ENCODE peak calls at places on chromosomes 3 and 15, in eight cellular contexts. H is SJSA1, B is foreskin fibroblast, L is mammary epithelial cell, R is tibial artery, C is AG04450, A is colonic mucosa, M is IMR-90. V is an unnamed sample.
A peak's percentile ranks its signal among the peaks of the same experiment; 100 is the strongest.

GRCh38 chr3:143786229-143787199 is 61.8 kb downstream of the SLC9A9 start:
- DNase-seq in H (no peak), B (peak; percentile 62), L (no peak), R (peak; percentile 66), C (no peak), A (no peak), M (peak; percentile 17), V (no peak)

GRCh38 chr3:76132154-76132470 is 346.8 kb upstream of the ZNF717 start:
- DNase-seq in H (no peak), B (no peak), L (no peak), R (no peak), C (no peak), A (no peak), M (no peak), V (no peak)

GRCh38 chr3:28089527-28089897 is 151.9 kb upstream of the CMC1 start:
- DNase-seq in H (no peak), B (no peak), L (peak; percentile 1), R (no peak), C (no peak), A (no peak), M (no peak), V (no peak)

GRCh38 chr3:150970665-150971327 is 1.7 kb downstream of the CLRN1 start:
- DNase-seq in H (peak; percentile 49), B (peak; percentile 71), L (peak; percentile 15), R (no peak), C (peak; percentile 15), A (no peak), M (peak; percentile 69), V (peak; percentile 20)

GRCh38 chr15:98896802-98897732 is 110.5 kb downstream of the PGPEP1L start:
- DNase-seq in H (peak; percentile 86), B (peak; percentile 96), L (peak; percentile 100), R (no peak), C (peak; percentile 98), A (no peak), M (peak; percentile 100), V (peak; percentile 99)

GRCh38 chr15:81950841-81951414 is 94.9 kb downstream of the MEX3B start:
- DNase-seq in H (no peak), B (peak; percentile 8), L (no peak), R (no peak), C (no peak), A (no peak), M (peak; percentile 75), V (no peak)

GRCh38 chr3:58704745-58705144 is 38.2 kb upstream of the FAM3D start:
- DNase-seq in H (no peak), B (no peak), L (peak; percentile 35), R (no peak), C (no peak), A (no peak), M (no peak), V (no peak)

GRCh38 chr3:32685604-32686185 is 707 bp downstream of the CNOT10 start:
- DNase-seq in H (no peak), B (peak; percentile 37), L (peak; percentile 24), R (no peak), C (no peak), A (no peak), M (peak; percentile 13), V (no peak)

GRCh38 chr3:53129344-53129743 is 891 bp downstream of the RFT1 start:
- DNase-seq in H (no peak), B (no peak), L (no peak), R (no peak), C (no peak), A (no peak), M (no peak), V (no peak)

GRCh38 chr15:35728176-35728938 is 182.4 kb upstream of the DPH6 start:
- DNase-seq in H (no peak), B (no peak), L (no peak), R (no peak), C (no peak), A (no peak), M (no peak), V (no peak)
- H3K4me3 ChIP-seq in H (no peak overlapping the region), B (no peak overlapping the region), L (no peak overlapping the region), R (no peak overlapping the region), C (no peak overlapping the region), A (no peak overlapping the region), M (no peak overlapping the region), V (no peak overlapping the region)

GRCh38 chr15:52787549-52788098 is 2.5 kb downstream of the ONECUT1 start:
- DNase-seq in H (no peak), B (no peak), L (no peak), R (no peak), C (no peak), A (no peak), M (no peak), V (no peak)

GRCh38 chr15:52785672-52786406 is 4.3 kb downstream of the ONECUT1 start:
- DNase-seq in H (no peak), B (no peak), L (no peak), R (no peak), C (no peak), A (no peak), M (no peak), V (no peak)

GRCh38 chr15:52787123-52787503 is 3.0 kb downstream of the ONECUT1 start:
- DNase-seq in H (no peak), B (no peak), L (no peak), R (no peak), C (no peak), A (no peak), M (no peak), V (no peak)

GRCh38 chr15:52784799-52785671 is 5.1 kb downstream of the ONECUT1 start:
- DNase-seq in H (no peak), B (no peak), L (no peak), R (no peak), C (no peak), A (no peak), M (no peak), V (no peak)

GRCh38 chr15:52786436-52787122 is 3.6 kb downstream of the ONECUT1 start:
- DNase-seq in H (no peak), B (no peak), L (no peak), R (no peak), C (no peak), A (no peak), M (no peak), V (no peak)
- H3K4me3 ChIP-seq in H (no peak overlapping the region), B (no peak overlapping the region), L (no peak overlapping the region), R (no peak overlapping the region), C (no peak overlapping the region), A (no peak overlapping the region), M (no peak overlapping the region), V (no peak overlapping the region)

DNA sequence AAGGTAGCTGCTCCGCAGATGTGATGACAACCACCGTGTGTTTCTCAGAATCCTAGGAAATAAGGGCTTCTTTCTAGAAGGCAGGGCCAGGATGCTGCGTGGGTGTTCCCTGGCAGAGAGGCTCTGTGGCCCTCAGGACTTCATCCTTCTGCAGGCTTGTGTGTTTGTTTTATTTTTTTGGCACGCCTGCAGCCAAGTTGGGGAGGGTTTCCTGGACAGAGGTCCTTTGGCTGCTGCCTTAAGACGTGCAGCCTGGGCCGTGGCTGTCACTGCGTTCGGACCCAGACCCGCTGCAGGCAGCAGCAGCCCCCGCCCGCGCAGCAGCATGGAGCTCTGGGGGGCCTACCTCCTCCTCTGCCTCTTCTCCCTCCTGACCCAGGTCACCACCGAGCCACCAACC is at the start of gene CLEC3B:
- DNase-seq in H (peak; percentile 67), B (peak; percentile 83), L (no peak), R (peak; percentile 70), C (no peak), A (peak; percentile 44), M (peak; percentile 78), V (peak; percentile 73)
- H3K4me3 ChIP-seq in H (no peak within 1 kb of the TSS), B (peak within 1 kb of the TSS; percentile 57), L (no peak within 1 kb of the TSS), R (peak within 1 kb of the TSS; percentile 35), C (peak within 1 kb of the TSS; percentile 7), A (no peak within 1 kb of the TSS), M (no peak within 1 kb of the TSS), V (peak within 1 kb of the TSS; percentile 54)

DNA sequence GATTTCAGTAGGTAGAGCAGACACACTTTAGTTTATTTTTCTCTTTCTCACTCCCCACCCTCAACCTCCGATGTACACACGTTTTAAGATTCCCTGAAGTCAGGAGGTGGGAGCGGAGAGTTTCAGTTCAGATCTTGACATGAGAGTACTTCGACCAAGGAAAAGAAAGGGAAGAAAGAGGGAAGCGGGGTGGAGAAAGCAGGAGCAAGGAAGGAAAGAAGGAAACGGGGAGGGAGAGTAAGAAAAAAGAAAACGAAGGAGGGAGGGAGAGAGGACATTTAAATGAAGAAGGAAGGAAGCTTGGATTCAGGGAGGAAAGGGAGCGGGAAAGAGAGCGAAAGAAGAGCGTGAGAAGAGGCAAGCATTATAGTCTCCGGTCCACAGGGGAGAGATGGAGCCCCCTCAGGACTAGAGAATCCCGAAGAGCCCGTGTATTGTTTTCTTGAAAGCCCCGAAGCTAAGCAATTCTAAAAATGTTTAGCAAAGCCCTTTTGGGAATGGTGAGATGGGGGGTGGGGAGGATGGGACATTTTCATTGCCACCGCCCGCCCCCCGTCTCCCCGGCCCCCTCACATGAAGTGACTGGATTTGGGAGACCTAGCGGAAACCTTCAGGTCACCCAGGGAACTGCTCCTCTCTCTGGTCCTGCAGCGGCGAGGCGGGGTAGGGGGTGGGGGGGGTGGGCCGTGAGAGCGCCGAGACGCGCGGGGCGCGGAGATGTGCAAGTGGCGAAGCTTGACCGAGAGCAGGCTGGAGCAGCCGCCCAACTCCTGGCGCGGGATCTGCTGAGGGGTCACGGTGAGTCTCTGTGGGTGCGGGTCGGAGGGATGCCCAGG is 942 bp upstream of the MME start:
- DNase-seq in H (peak; percentile 41), B (peak; percentile 53), L (no peak), R (no peak), C (no peak), A (no peak), M (peak; percentile 57), V (peak; percentile 42)
- H3K4me3 ChIP-seq in H (peak overlapping the region; percentile 63), B (peak overlapping the region; percentile 82), L (peak overlapping the region; percentile 77), R (peak overlapping the region; percentile 42), C (peak overlapping the region; percentile 81), A (peak overlapping the region; percentile 42), M (peak overlapping the region; percentile 65), V (peak overlapping the region; percentile 87)

DNA sequence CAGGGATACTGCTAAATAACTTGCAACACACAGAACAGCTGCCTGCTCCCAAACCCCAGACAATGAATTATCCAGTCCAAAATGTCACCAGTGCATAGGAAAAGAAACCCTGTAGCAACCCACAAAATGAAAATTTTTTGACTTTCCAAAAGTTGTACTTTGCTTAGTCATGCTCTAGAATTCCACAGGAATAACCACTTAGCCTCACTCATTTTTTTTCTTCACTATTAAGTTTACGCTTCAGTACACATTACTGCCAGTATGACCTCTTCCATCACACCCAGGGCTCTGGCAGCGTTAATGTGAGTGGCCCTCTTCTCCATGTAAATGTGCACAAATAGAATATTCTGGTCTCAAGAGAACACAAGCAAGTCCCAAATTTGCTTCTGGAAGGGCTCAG is 259.8 kb downstream of the MAGI1 start:
- DNase-seq in H (no peak), B (peak; percentile 10), L (no peak), R (no peak), C (no peak), A (no peak), M (peak; percentile 18), V (no peak)
- H3K4me3 ChIP-seq in H (no peak overlapping the region), B (no peak overlapping the region), L (no peak overlapping the region), R (no peak overlapping the region), C (no peak overlapping the region), A (no peak overlapping the region), M (no peak overlapping the region), V (no peak overlapping the region)

DNA sequence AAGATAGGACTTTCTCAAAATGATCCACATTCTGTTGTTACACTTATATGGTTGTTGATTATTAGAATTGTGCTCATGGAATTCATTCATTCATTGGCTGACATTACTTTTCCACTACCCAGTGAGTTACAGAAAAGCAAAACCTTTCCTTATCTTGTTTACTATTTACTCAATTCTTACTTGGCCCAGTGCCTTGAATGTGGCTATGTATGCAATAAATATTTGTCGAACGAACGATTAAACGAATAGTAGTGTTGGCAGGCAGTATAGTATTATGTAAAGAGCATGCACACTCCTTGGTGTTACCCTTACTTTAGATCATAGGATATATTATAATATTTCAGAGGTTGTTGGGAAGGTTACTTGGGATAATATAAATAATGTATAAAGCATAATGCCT is 31.0 kb downstream of the CTDSPL2 start:
- DNase-seq in H (no peak), B (no peak), L (no peak), R (no peak), C (no peak), A (no peak), M (no peak), V (no peak)
- H3K4me3 ChIP-seq in H (no peak overlapping the region), B (no peak overlapping the region), L (no peak overlapping the region), R (no peak overlapping the region), C (no peak overlapping the region), A (no peak overlapping the region), M (no peak overlapping the region), V (no peak overlapping the region)

V was measured in skeletal muscle cell.